ENCODE peak calls at places on chromosomes 5 and 9, in six cellular contexts. M, W, C, J, X and Z are unnamed samples.

GRCh38 chr5:32030686-32031478 is 143.2 kb downstream of the GOLPH3 start:
- DNase-seq in W (no peak), X (no peak), J (no peak), C (no peak), M (no peak), Z (no peak)

GRCh38 chr5:148966348-148966747 is 96.5 kb downstream of the SH3TC2 start:
- DNase-seq in X (no peak), J (no peak), W (no peak), M (no peak), C (no peak), Z (no peak)

GRCh38 chr5:64869419-64869818 is 100.7 kb downstream of the CWC27 start:
- DNase-seq in W (no peak), X (no peak), C (no peak), J (no peak), M (peak), Z (no peak)

GRCh38 chr5:147617191-147617606 is 107.3 kb upstream of the DPYSL3 start:
- DNase-seq in J (no peak), M (no peak), C (no peak), W (no peak), X (no peak), Z (no peak)

GRCh38 chr5:174642816-174643405 is 81.5 kb upstream of the MSX2 start:
- DNase-seq in W (no peak), X (no peak), C (no peak), J (no peak), M (no peak), Z (no peak)

GRCh38 chr9:125494555-125494920 is 212.5 kb downstream of the MAPKAP1 start:
- DNase-seq in X (no peak), W (no peak), M (no peak), C (no peak), J (no peak), Z (no peak)

GRCh38 chr5:67395790-67396418 is 199.3 kb upstream of the CD180 start:
- DNase-seq in C (no peak), J (no peak), X (no peak), M (no peak), W (no peak), Z (no peak)

GRCh38 chr5:55485073-55485472 is 49.7 kb downstream of the PLPP1 start:
- DNase-seq in X (peak), J (no peak), W (no peak), M (no peak), C (no peak), Z (no peak)

GRCh38 chr9:132350861-132351315 is 3.9 kb downstream of the SETX start:
- DNase-seq in X (no peak), J (no peak), C (no peak), W (no peak), M (no peak), Z (peak)

GRCh38 chr9:68567565-68567964 is 26.9 kb upstream of the TMEM252 start:
- DNase-seq in X (no peak), W (no peak), C (no peak), J (no peak), M (no peak), Z (no peak)

DNA sequence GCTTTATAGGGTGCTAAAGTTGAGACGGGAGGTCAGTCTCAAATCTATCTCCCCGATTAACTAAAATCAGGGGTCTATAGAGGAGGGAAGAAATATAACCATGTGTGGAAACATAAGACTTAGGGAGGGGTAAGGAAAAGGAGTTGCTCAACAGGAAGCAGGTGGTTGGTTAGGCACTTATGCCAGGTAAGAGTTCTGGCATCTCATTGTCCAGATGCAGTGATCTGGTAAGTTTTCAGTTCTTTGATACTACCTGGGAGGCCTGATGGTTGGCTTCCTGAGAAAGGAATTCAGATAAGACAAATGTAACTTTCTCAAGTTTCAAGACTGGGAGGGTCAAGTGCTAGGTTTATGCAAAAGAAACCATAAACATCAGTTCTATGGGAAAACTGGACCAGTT is 47.7 kb downstream of the CERT1 start:
- DNase-seq in X (no peak), M (no peak), J (no peak), W (no peak), C (no peak), Z (no peak)
- H3K27ac ChIP-seq in X (no peak), M (no peak), J (peak), W (no peak), C (no peak), Z (no peak)

DNA sequence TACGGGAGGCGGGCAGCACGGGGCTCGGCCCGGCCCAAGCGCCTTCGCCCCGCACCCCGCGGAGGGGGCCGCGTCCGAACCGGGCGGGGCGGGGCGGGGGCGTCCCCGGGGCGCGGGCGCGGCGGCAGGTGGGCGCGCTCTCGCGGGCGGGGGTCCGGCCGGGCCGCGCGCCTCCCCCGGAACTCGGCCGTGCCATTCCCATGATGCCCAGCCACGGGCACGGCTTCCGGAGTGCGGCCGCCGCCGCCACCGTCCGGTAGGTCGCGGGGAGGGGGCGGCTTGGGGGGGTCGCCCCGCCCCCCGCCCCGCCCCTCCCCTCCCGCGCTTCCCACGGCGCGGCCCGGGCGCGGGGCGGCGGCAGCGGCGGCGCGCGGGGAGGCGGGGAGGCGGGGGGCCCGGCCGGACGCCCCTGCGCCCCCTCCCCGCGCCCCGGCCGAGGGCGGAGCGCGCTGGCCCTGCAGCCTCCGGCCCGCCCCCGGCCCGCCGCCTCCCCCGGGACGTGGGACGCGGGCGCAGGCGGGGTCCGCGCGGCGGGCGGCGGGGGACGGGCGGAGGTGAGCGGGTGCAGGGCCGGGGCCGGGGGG is at the start of gene PPP1R26:
- DNase-seq in M (peak), J (no peak), X (no peak), W (peak), C (no peak), Z (no peak)
- TF ChIP-seq GABPA in M (peak), J (no peak), X (no peak), W (peak), C (peak), Z (no peak)

DNA sequence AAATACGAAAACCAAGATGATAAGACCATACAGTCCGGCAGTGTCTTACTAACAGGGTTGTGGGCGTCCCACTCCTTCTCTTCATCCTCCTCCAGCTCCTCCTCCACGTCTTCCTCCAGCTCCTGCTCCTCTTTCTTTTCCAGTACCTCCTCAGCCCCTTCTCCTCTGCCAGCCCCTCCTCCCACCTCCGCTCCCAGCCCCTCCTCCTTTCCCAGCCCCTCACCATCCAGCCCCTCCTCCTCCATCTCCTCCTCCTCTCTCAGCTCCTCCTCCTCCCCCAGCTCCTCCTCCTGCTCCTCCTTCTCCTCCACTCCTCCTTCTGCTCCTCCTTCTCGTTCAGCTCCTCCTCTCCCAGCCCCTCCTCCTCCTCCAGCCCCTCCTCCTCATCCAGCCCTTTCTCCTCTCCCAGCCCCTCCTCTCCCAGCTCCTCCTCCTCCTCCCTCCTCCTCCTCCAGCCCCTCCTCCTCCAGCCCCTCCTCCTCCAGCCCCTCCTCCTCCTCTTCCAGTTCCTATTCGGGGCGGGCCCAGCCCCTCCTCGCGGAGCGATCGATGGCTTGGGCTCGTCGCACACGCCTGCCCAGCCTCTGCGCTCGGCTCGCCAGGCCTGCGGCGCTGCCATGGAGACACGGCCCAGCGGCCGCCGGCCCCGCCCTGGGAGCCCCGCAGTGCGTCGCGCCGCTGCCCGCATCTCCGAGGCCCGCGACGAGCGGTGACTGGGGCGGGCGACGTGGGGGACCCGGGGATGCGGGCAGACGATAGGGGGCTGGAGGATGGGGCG is at the start of gene BRD3OS:
- DNase-seq in C (peak), W (peak), M (peak), J (peak), X (peak), Z (peak)
- H3K4me3 ChIP-seq in C (peak), W (peak), M (peak), J (peak), X (peak), Z (peak)

GRCh38 chr9:129598089-129598596 is 22.8 kb downstream of the C9orf50 start:
- DNase-seq in J (no peak), M (no peak), X (no peak), W (no peak), C (no peak), Z (no peak)
- H3K27ac ChIP-seq in J (peak), M (no peak), X (no peak), W (no peak), C (peak), Z (no peak)

DNA sequence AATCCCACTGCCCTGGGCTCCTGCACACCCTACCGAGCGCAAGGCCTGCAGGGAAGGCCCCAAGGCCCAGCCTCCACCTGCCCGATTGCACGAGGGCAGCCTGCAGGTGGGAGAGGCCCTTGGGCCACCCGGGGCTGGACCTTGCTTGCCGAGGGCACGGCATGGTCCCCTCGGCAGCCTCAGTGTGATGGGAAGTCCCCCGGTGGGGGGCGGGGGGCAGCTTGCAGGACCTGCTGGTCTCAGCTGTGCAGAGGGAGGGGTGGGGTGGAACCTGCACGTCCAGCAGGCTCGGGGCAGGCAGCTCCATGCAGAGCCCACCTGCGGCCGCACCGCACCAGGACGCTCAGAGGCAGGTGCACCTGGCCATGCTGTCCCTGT is 56.6 kb upstream of the UBAC1 start:
- DNase-seq in W (peak), X (no peak), M (no peak), C (no peak), J (no peak), Z (no peak)
- TF ChIP-seq GABPA in W (no peak), X (no peak), M (no peak), C (no peak), J (no peak), Z (no peak)

DNA sequence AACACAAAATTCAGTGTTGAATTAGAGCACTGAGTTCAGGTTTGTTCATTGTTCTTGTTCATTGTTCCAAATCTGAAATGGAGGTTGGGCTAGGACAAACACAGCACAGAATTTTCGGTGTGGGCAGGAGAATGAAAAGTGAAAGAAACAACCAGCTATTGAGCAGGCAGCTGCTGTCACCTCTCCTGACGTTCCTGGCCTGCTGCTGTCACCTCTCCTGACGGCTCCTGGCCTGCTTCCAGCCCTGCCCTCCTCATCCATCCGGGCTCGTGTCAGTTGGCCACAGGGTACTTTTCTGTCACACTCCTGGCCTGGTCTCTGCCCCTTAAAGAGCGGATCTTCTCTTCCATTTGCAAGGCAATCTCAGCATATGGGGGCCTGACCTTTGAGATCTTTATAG is 45.2 kb upstream of the CKMT2 start:
- DNase-seq in C (no peak), X (no peak), W (no peak), J (no peak), M (no peak), Z (no peak)
- H3K4me3 ChIP-seq in C (no peak), X (no peak), W (no peak), J (no peak), M (no peak), Z (no peak)